ENCODE peak calls at places on chromosome X, in nine cellular contexts. Y, M, U, A, B, H, G, V and W are unnamed samples.

GRCh38 chrX:40778861-40779575 is 43.7 kb upstream of the MED14 start:
- DNase-seq in Y (no peak), M (no peak), U (no peak), A (no peak), B (peak), H (no peak), G (no peak), V (peak), W (no peak)

GRCh38 chrX:138711399-138712347 is at the start of gene FGF13:
- DNase-seq in Y (peak), M (no peak), U (peak), A (peak), B (no peak), H (peak), G (no peak), V (peak), W (no peak)

GRCh38 chrX:95058815-95059214 is 1384.8 kb downstream of the FAM133A start:
- DNase-seq in Y (no peak), M (no peak), U (no peak), A (no peak), B (no peak), H (no peak), G (no peak), V (no peak), W (no peak)

GRCh38 chrX:111119341-111119740 is 23.4 kb downstream of the PAK3 start:
- DNase-seq in Y (no peak), M (no peak), U (no peak), A (no peak), B (no peak), H (no peak), G (no peak), V (no peak), W (no peak)

GRCh38 chrX:153401133-153401764 is at the start of gene PNMA6E:
- DNase-seq in Y (peak), M (no peak), U (no peak), A (no peak), B (no peak), H (no peak), G (no peak), V (no peak), W (no peak)

GRCh38 chrX:57595381-57595811 is 3.6 kb downstream of the ZXDB start:
- DNase-seq in Y (no peak), M (no peak), U (no peak), A (no peak), B (peak), H (no peak), G (no peak), V (no peak), W (peak)

GRCh38 chrX:145817299-145817665 is 347 bp upstream of the SLITRK2 start:
- DNase-seq in Y (no peak), M (no peak), U (no peak), A (no peak), B (no peak), H (no peak), G (no peak), V (no peak), W (no peak)

GRCh38 chrX:152861826-152862225 is 31.0 kb downstream of the NSDHL start:
- DNase-seq in Y (no peak), M (no peak), U (no peak), A (no peak), B (no peak), H (no peak), G (no peak), V (no peak), W (no peak)

GRCh38 chrX:134137353-134137752 is 99.6 kb upstream of the CCDC160 start:
- DNase-seq in Y (no peak), M (no peak), U (no peak), A (no peak), B (no peak), H (no peak), G (no peak), V (no peak), W (no peak)

GRCh38 chrX:23959781-23960180 is 52.0 kb downstream of the CXorf58 start:
- DNase-seq in Y (no peak), M (no peak), U (no peak), A (no peak), B (no peak), H (no peak), G (no peak), V (no peak), W (no peak)

GRCh38 chrX:7706032-7706431 is 136.9 kb upstream of the VCX start:
- DNase-seq in Y (no peak), M (no peak), U (no peak), A (no peak), B (no peak), H (no peak), G (no peak), V (no peak), W (no peak)

GRCh38 chrX:31656013-31656412 is 584.2 kb upstream of the FTHL17 start:
- DNase-seq in Y (no peak), M (no peak), U (no peak), A (no peak), B (peak), H (no peak), G (no peak), V (no peak), W (no peak)

GRCh38 chrX:147803948-147804347 is 107.8 kb upstream of the FMR1 start:
- DNase-seq in Y (no peak), M (no peak), U (no peak), A (no peak), B (no peak), H (no peak), G (no peak), V (no peak), W (no peak)

GRCh38 chrX:459611-460010 is 72.9 kb upstream of the PPP2R3B start:
- DNase-seq in Y (peak), M (no peak), U (no peak), A (no peak), B (no peak), H (no peak), G (no peak), V (no peak), W (no peak)

GRCh38 chrX:130179579-130180215 is 7.9 kb downstream of the RAB33A start:
- DNase-seq in Y (no peak), M (no peak), U (no peak), A (no peak), B (peak), H (no peak), G (no peak), V (no peak), W (no peak)

GRCh38 chrX:44017726-44018125 is 44.5 kb upstream of the NDP start:
- DNase-seq in Y (no peak), M (no peak), U (no peak), A (no peak), B (no peak), H (no peak), G (no peak), V (no peak), W (no peak)

GRCh38 chrX:39772057-39772832 is 325.5 kb downstream of the BCOR start:
- DNase-seq in Y (peak), M (no peak), U (no peak), A (no peak), B (peak), H (peak), G (no peak), V (no peak), W (no peak)

GRCh38 chrX:65697915-65698796 is 30.7 kb downstream of the MSN start:
- DNase-seq in Y (peak), M (no peak), U (peak), A (peak), B (peak), H (peak), G (no peak), V (no peak), W (peak)

GRCh38 chrX:7389576-7389975 is 241.6 kb upstream of the PUDP start:
- DNase-seq in Y (no peak), M (no peak), U (no peak), A (no peak), B (no peak), H (no peak), G (no peak), V (no peak), W (no peak)

GRCh38 chrX:9343971-9344370 is 120.9 kb upstream of the TBL1X start:
- DNase-seq in Y (no peak), M (no peak), U (no peak), A (no peak), B (no peak), H (no peak), G (no peak), V (no peak), W (no peak)

GRCh38 chrX:9342581-9343051 is 122.2 kb upstream of the TBL1X start:
- DNase-seq in Y (peak), M (peak), U (no peak), A (peak), B (peak), H (peak), G (no peak), V (peak), W (no peak)

GRCh38 chrX:9340619-9341304 is 124.1 kb upstream of the TBL1X start:
- DNase-seq in Y (peak), M (no peak), U (no peak), A (peak), B (peak), H (peak), G (no peak), V (peak), W (peak)

GRCh38 chrX:9339603-9340569 is 125.0 kb upstream of the TBL1X start:
- DNase-seq in Y (peak), M (no peak), U (no peak), A (peak), B (no peak), H (no peak), G (no peak), V (no peak), W (no peak)

GRCh38 chrX:9341305-9342201 is 123.3 kb upstream of the TBL1X start:
- DNase-seq in Y (peak), M (no peak), U (no peak), A (peak), B (peak), H (peak), G (peak), V (no peak), W (peak)
- TF ChIP-seq POLR2AphosphoS5 in Y (no peak), M (no peak), U (no peak), A (no peak), B (no peak), H (no peak), G (no peak), V (no peak), W (no peak)

GRCh38 chrX:119870626-119871131 is 854 bp downstream of the RNF113A start:
- DNase-seq in Y (peak), M (no peak), U (no peak), A (peak), B (peak), H (no peak), G (no peak), V (peak), W (no peak)

GRCh38 chrX:119871245-119871598 is 311 bp downstream of the RNF113A start:
- DNase-seq in Y (no peak), M (no peak), U (no peak), A (no peak), B (no peak), H (no peak), G (no peak), V (no peak), W (no peak)

DNA sequence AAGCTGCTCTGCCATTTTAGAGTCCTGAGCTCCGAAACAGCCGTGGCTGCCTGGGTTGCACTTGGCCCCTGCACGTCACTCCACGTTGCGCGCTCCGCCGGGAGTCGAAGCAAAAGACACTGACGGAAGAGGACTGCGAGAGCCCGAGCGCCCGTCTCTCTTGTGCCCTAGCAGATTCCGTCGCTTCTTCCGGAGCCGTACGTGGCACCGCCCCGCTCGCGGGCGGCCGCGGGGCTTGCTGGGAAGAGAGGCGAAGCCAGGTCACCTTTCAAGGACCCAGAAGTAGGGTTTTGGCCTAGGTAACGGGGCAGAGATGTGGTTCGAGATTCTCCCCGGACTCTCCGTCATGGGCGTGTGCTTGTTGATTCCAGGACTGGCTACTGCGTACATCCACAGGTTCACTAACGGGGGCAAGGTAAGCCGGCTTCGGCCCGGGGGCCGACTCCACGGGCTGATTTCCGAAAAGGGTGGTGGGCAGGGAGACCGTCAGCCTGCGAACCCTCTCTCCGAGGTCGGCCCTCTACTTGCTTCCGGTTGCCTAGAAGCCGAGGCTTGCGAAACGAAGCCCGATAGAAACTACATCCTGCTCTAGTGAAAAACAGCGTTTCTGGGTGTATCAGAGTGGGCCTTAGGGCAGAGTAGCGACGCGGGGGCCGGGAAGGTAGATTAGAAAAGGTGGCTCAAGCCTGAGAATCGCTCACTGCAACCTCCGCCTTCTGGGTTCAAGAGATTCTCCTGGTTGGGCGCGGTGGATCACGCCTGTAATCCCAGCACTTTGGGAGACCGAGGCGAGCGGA is at the start of the genes NDUFA1 and RNF113A:
- DNase-seq in Y (peak), M (peak), U (peak), A (peak), B (peak), H (peak), G (peak), V (peak), W (no peak)
- TF ChIP-seq POLR2AphosphoS5 in Y (peak), M (peak), U (peak), A (peak), B (peak), H (peak), G (peak), V (peak), W (peak)

DNA sequence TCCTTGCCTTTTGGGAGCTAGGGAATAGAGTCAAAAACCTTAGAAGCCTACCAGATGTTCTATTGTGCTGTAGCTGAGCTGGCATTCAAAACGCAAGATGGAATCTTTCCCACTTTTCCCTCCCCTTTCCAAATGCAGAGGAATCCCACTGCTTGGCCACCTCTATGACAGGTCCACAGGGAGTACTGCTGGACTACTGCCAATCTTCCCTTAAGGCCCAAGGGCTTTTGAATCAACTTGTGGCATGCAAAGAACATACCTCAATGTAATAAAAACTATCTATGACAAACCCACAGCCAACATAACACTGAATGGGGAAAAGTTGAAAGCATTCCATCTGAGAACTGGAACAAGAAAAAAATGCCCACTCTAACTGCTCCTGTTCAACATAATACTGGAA is 139.2 kb upstream of the AGTR2 start:
- DNase-seq in Y (no peak), M (no peak), U (no peak), A (no peak), B (no peak), H (no peak), G (no peak), V (no peak), W (no peak)
- TF ChIP-seq POLR2AphosphoS5 in Y (no peak), M (no peak), U (no peak), A (no peak), B (no peak), H (no peak), G (no peak), V (no peak), W (no peak)

GRCh38 chrX:47940448-47940847 is 63.3 kb downstream of the ZNF182 start:
- DNase-seq in Y (no peak), M (no peak), U (no peak), A (no peak), B (no peak), H (no peak), G (no peak), V (no peak), W (no peak)

GRCh38 chrX:47941423-47941822 is 62.4 kb downstream of the ZNF182 start:
- DNase-seq in Y (no peak), M (no peak), U (no peak), A (no peak), B (no peak), H (no peak), G (no peak), V (no peak), W (no peak)

GRCh38 chrX:47936940-47937317 is 66.9 kb downstream of the ZNF182 start:
- DNase-seq in Y (no peak), M (no peak), U (no peak), A (no peak), B (no peak), H (no peak), G (no peak), V (no peak), W (no peak)

GRCh38 chrX:47936224-47936939 is 67.4 kb downstream of the ZNF182 start:
- DNase-seq in Y (no peak), M (no peak), U (no peak), A (no peak), B (no peak), H (no peak), G (no peak), V (no peak), W (no peak)
- TF ChIP-seq POLR2AphosphoS5 in Y (no peak), M (no peak), U (no peak), A (no peak), B (no peak), H (no peak), G (no peak), V (no peak), W (no peak)

GRCh38 chrX:155216940-155217450 is 735 bp downstream of the VBP1 start:
- DNase-seq in Y (no peak), M (no peak), U (no peak), A (no peak), B (peak), H (no peak), G (no peak), V (no peak), W (no peak)

GRCh38 chrX:155215443-155216178 is 649 bp upstream of the VBP1 start:
- DNase-seq in Y (no peak), M (no peak), U (no peak), A (no peak), B (no peak), H (no peak), G (no peak), V (no peak), W (no peak)

GRCh38 chrX:155218777-155219176 is 2.5 kb downstream of the VBP1 start:
- DNase-seq in Y (no peak), M (no peak), U (no peak), A (no peak), B (no peak), H (no peak), G (no peak), V (no peak), W (no peak)

GRCh38 chrX:155213731-155214130 is 2.5 kb upstream of the VBP1 start:
- DNase-seq in Y (no peak), M (no peak), U (no peak), A (no peak), B (no peak), H (no peak), G (no peak), V (no peak), W (no peak)

GRCh38 chrX:155216179-155216939 is at the start of gene VBP1:
- DNase-seq in Y (peak), M (peak), U (peak), A (peak), B (peak), H (peak), G (peak), V (peak), W (peak)
- TF ChIP-seq POLR2AphosphoS5 in Y (peak), M (peak), U (no peak), A (no peak), B (peak), H (peak), G (peak), V (peak), W (peak)

GRCh38 chrX:47143894-47144625 is 442 bp downstream of the NDUFB11 start:
- DNase-seq in Y (peak), M (no peak), U (no peak), A (peak), B (no peak), H (no peak), G (no peak), V (peak), W (no peak)

GRCh38 chrX:47146936-47147859 is 2.2 kb downstream of the RBM10 start:
- DNase-seq in Y (peak), M (no peak), U (no peak), A (no peak), B (no peak), H (no peak), G (no peak), V (no peak), W (no peak)

GRCh38 chrX:47146121-47146935 is 1.3 kb downstream of the RBM10 start:
- DNase-seq in Y (peak), M (no peak), U (no peak), A (peak), B (no peak), H (no peak), G (no peak), V (no peak), W (no peak)

GRCh38 chrX:47145408-47146120 is 543 bp downstream of the RBM10 start:
- DNase-seq in Y (peak), M (no peak), U (peak), A (no peak), B (no peak), H (no peak), G (no peak), V (peak), W (no peak)

GRCh38 chrX:47144626-47145407 is at the start of the genes NDUFB11 and RBM10:
- DNase-seq in Y (peak), M (peak), U (peak), A (peak), B (peak), H (peak), G (peak), V (peak), W (peak)
- TF ChIP-seq POLR2AphosphoS5 in Y (peak), M (peak), U (peak), A (peak), B (peak), H (peak), G (peak), V (peak), W (peak)

DNA sequence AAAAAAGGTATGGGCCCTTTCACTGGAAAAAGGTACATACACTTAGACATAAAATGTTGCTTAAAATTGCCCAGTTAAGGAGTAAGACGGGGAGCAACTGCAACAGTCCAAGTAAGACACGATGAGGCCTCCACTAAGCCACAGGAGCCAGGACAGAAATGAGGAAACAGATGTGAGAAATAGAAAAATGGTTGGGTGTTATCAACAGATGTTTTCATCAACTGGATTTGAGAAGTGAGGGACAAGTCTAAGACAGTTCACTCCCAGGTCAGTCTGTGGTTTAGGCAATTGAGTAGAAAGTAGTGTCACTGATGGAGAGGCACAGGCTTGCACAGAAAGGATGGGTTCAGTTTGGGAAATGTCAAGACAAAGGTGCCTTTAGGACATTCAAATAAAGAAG is 23.5 kb upstream of the PHF8 start:
- DNase-seq in Y (no peak), M (no peak), U (no peak), A (no peak), B (no peak), H (no peak), G (no peak), V (no peak), W (no peak)
- TF ChIP-seq POLR2AphosphoS5 in Y (no peak), M (no peak), U (no peak), A (no peak), B (no peak), H (no peak), G (no peak), V (no peak), W (no peak)